ENCODE peak calls at places on chromosomes 6 and 20, in five cellular contexts. One of them, this sample, is unnamed.

GRCh38 chr6:89260832-89261231 is 43.7 kb upstream of the GABRR1 start:
- DNase-seq in HCT116: no peak
- DNase-seq in ovary: no peak
- DNase-seq in B cell: no peak
- DNase-seq in AG04449: no peak
- DNase-seq in this sample: no peak

GRCh38 chr6:165850434-165851019 is 187.5 kb upstream of the PDE10A start:
- DNase-seq in ovary: peak; percentile 82
- DNase-seq in B cell: peak; percentile 60
- DNase-seq in AG04449: no peak
- DNase-seq in HCT116: peak; percentile 12
- DNase-seq in this sample: peak; percentile 34

GRCh38 chr6:15247750-15248450 is 2.0 kb downstream of the JARID2 start:
- DNase-seq in B cell: peak; percentile 82
- DNase-seq in ovary: peak; percentile 57
- DNase-seq in HCT116: no peak
- DNase-seq in AG04449: no peak
- DNase-seq in this sample: peak; percentile 19

GRCh38 chr6:89597988-89598387 is 40.6 kb downstream of the LYRM2 start:
- DNase-seq in AG04449: no peak
- DNase-seq in ovary: no peak
- DNase-seq in B cell: no peak
- DNase-seq in HCT116: no peak
- DNase-seq in this sample: no peak

GRCh38 chr6:78947529-78947928 is 80.2 kb downstream of the IRAK1BP1 start:
- DNase-seq in ovary: no peak
- DNase-seq in HCT116: no peak
- DNase-seq in B cell: no peak
- DNase-seq in AG04449: peak; percentile 2
- DNase-seq in this sample: no peak

GRCh38 chr6:130306377-130306776 is 59.4 kb upstream of the TMEM200A start:
- DNase-seq in HCT116: no peak
- DNase-seq in AG04449: no peak
- DNase-seq in ovary: no peak
- DNase-seq in B cell: no peak
- DNase-seq in this sample: no peak

GRCh38 chr6:17884501-17885039 is 102.9 kb downstream of the KIF13A start:
- DNase-seq in HCT116: no peak
- DNase-seq in B cell: peak; percentile 3
- DNase-seq in AG04449: no peak
- DNase-seq in ovary: no peak
- DNase-seq in this sample: no peak

GRCh38 chr6:74507649-74508048 is 698.2 kb downstream of the COL12A1 start:
- DNase-seq in B cell: no peak
- DNase-seq in AG04449: no peak
- DNase-seq in ovary: no peak
- DNase-seq in HCT116: no peak
- DNase-seq in this sample: no peak

GRCh38 chr6:8131265-8131897 is 29.0 kb upstream of the EEF1E1 start:
- DNase-seq in AG04449: no peak
- DNase-seq in B cell: peak; percentile 21
- DNase-seq in ovary: peak; percentile 24
- DNase-seq in HCT116: peak; percentile 61
- DNase-seq in this sample: peak; percentile 5

GRCh38 chr6:113876654-113877053 is 19.5 kb downstream of the MARCKS start:
- DNase-seq in ovary: no peak
- DNase-seq in AG04449: no peak
- DNase-seq in B cell: no peak
- DNase-seq in HCT116: no peak
- DNase-seq in this sample: no peak

GRCh38 chr6:10514049-10514780 is 6.9 kb upstream of the GCNT2 start:
- DNase-seq in B cell: no peak
- DNase-seq in HCT116: no peak
- DNase-seq in AG04449: no peak
- DNase-seq in ovary: no peak
- DNase-seq in this sample: no peak

GRCh38 chr6:1475169-1475568 is 85.8 kb downstream of the FOXF2 start:
- DNase-seq in AG04449: no peak
- DNase-seq in ovary: no peak
- DNase-seq in B cell: no peak
- DNase-seq in HCT116: no peak
- DNase-seq in this sample: no peak

GRCh38 chr20:58691773-58692578 is 624 bp upstream of the NPEPL1 start:
- DNase-seq in B cell: peak; percentile 13
- DNase-seq in AG04449: no peak
- DNase-seq in ovary: peak; percentile 70
- DNase-seq in HCT116: no peak
- DNase-seq in this sample: no peak

GRCh38 chr6:56757585-56757984 is 114.9 kb upstream of the DST start:
- DNase-seq in AG04449: no peak
- DNase-seq in B cell: no peak
- DNase-seq in HCT116: no peak
- DNase-seq in ovary: no peak
- DNase-seq in this sample: no peak

GRCh38 chr20:62451156-62451767 is 23.9 kb upstream of the RBBP8NL start:
- DNase-seq in ovary: no peak
- DNase-seq in B cell: no peak
- DNase-seq in AG04449: no peak
- DNase-seq in HCT116: no peak
- DNase-seq in this sample: no peak

GRCh38 chr20:20173269-20173668 is 120.9 kb downstream of the CFAP61 start:
- DNase-seq in B cell: no peak
- DNase-seq in ovary: no peak
- DNase-seq in HCT116: no peak
- DNase-seq in AG04449: no peak
- DNase-seq in this sample: no peak

GRCh38 chr20:20174089-20174835 is 121.9 kb downstream of the CFAP61 start:
- DNase-seq in ovary: no peak
- DNase-seq in HCT116: no peak
- DNase-seq in AG04449: no peak
- DNase-seq in B cell: no peak
- DNase-seq in this sample: no peak
- TF ChIP-seq CTCF in ovary: no peak
- TF ChIP-seq CTCF in HCT116: peak; percentile 35
- TF ChIP-seq CTCF in AG04449: no peak
- TF ChIP-seq CTCF in B cell: no peak
- TF ChIP-seq CTCF in this sample: no peak

GRCh38 chr6:168714547-168715260 is 273.7 kb downstream of the SMOC2 start:
- DNase-seq in HCT116: no peak
- DNase-seq in ovary: no peak
- DNase-seq in AG04449: no peak
- DNase-seq in B cell: no peak
- DNase-seq in this sample: no peak

GRCh38 chr6:168717491-168717890 is 276.5 kb downstream of the SMOC2 start:
- DNase-seq in HCT116: no peak
- DNase-seq in B cell: no peak
- DNase-seq in ovary: no peak
- DNase-seq in AG04449: no peak
- DNase-seq in this sample: no peak

GRCh38 chr6:168716581-168716980 is 275.6 kb downstream of the SMOC2 start:
- DNase-seq in AG04449: no peak
- DNase-seq in ovary: no peak
- DNase-seq in B cell: no peak
- DNase-seq in HCT116: no peak
- DNase-seq in this sample: no peak

GRCh38 chr6:168713839-168714238 is 272.9 kb downstream of the SMOC2 start:
- DNase-seq in ovary: no peak
- DNase-seq in HCT116: peak; percentile 49
- DNase-seq in AG04449: no peak
- DNase-seq in B cell: no peak
- DNase-seq in this sample: no peak

DNA sequence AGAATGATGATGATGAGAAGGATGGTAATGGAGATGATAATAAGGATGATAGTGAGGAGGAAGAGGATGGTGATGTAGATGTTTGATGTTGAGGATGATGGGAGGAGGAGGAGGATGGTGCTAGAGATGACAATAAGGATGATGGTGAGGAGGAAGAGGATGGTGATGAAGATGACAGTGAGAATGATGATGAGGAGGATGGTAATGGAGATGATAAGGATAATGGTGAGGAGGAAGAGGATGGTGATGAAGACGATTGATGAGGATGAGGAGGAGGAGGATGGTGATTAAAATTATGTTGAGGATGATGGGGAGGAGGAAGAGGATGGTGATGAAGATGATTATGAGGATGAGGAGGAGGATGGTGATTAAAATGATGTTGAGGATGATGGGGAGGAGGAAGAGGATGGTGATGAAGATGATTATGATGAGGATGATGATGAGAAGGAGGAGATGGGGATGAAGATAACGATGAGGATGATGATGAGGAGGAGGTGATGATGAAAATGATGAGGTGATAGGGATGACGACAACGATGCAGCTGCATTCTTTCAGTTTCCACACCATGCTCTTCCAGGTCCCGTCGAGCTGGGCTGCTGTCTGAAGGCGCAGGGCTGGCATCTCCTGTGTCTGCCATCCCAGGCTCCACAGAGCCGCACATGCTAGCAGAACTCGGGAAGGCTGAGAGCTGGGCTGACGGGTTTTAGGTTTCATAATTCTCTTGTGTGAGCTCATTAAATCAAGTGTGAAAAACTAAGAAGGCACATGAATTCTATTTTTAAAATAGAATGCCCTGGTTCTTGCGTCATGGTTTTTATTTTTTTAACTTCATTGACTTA is 274.9 kb downstream of the SMOC2 start:
- DNase-seq in HCT116: no peak
- DNase-seq in ovary: no peak
- DNase-seq in AG04449: no peak
- DNase-seq in B cell: no peak
- DNase-seq in this sample: no peak
- TF ChIP-seq CTCF in HCT116: no peak
- TF ChIP-seq CTCF in ovary: no peak
- TF ChIP-seq CTCF in AG04449: no peak
- TF ChIP-seq CTCF in B cell: peak; percentile 18
- TF ChIP-seq CTCF in this sample: no peak

GRCh38 chr20:48544402-48545333 is 283.1 kb downstream of the PREX1 start:
- DNase-seq in HCT116: no peak
- DNase-seq in B cell: no peak
- DNase-seq in AG04449: no peak
- DNase-seq in ovary: no peak
- DNase-seq in this sample: no peak
- TF ChIP-seq CTCF in HCT116: no peak
- TF ChIP-seq CTCF in B cell: no peak
- TF ChIP-seq CTCF in AG04449: no peak
- TF ChIP-seq CTCF in ovary: no peak
- TF ChIP-seq CTCF in this sample: no peak

GRCh38 chr6:97218912-97219311 is 64.1 kb downstream of the MMS22L start:
- DNase-seq in B cell: no peak
- DNase-seq in HCT116: no peak
- DNase-seq in AG04449: no peak
- DNase-seq in ovary: no peak
- DNase-seq in this sample: no peak

DNA sequence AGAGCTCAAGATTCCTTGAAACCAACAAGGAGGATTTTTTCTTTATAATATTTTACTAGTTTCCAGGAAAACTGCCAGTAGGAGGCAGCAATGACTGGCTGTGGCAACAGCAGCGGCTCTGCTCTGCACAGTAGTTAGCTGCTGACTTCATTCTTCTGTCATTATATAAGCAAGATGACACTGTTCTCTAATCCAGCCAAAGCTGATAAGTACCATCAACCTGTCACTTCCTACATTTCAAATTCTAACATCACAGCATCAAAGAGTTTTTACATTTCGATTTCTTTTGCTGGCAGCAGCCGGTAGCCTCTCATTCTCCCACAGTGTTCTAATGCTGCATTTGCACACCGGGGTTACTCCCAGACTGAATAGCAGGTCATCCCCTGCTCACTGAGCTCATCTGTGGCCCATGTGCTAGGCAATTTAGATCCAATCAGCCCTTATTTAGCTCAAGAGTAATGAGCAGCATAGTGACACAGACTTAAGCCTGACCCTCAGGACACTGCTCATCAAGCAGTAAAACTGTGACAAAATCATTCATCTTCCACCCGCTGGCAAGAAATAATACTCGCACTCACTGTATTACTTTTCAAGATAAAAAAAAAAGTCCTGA is 67.8 kb downstream of the MMS22L start:
- DNase-seq in B cell: peak; percentile 3
- DNase-seq in AG04449: peak; percentile 26
- DNase-seq in ovary: no peak
- DNase-seq in HCT116: peak; percentile 12
- DNase-seq in this sample: no peak
- TF ChIP-seq CTCF in B cell: no peak
- TF ChIP-seq CTCF in AG04449: peak; percentile 56
- TF ChIP-seq CTCF in ovary: no peak
- TF ChIP-seq CTCF in HCT116: peak; percentile 41
- TF ChIP-seq CTCF in this sample: no peak

GRCh38 chr6:137589067-137589848 is 95.1 kb upstream of the OLIG3 start:
- DNase-seq in ovary: no peak
- DNase-seq in AG04449: no peak
- DNase-seq in HCT116: peak; percentile 57
- DNase-seq in B cell: peak; percentile 33
- DNase-seq in this sample: peak; percentile 16
- TF ChIP-seq CTCF in ovary: no peak
- TF ChIP-seq CTCF in AG04449: peak; percentile 39
- TF ChIP-seq CTCF in HCT116: peak; percentile 80
- TF ChIP-seq CTCF in B cell: peak; percentile 52
- TF ChIP-seq CTCF in this sample: peak; percentile 67

GRCh38 chr20:57287007-57287810 is 20.8 kb upstream of the BMP7 start:
- DNase-seq in AG04449: no peak
- DNase-seq in ovary: no peak
- DNase-seq in HCT116: no peak
- DNase-seq in B cell: no peak
- DNase-seq in this sample: no peak
- TF ChIP-seq CTCF in AG04449: no peak
- TF ChIP-seq CTCF in ovary: no peak
- TF ChIP-seq CTCF in HCT116: no peak
- TF ChIP-seq CTCF in B cell: no peak
- TF ChIP-seq CTCF in this sample: no peak

DNA sequence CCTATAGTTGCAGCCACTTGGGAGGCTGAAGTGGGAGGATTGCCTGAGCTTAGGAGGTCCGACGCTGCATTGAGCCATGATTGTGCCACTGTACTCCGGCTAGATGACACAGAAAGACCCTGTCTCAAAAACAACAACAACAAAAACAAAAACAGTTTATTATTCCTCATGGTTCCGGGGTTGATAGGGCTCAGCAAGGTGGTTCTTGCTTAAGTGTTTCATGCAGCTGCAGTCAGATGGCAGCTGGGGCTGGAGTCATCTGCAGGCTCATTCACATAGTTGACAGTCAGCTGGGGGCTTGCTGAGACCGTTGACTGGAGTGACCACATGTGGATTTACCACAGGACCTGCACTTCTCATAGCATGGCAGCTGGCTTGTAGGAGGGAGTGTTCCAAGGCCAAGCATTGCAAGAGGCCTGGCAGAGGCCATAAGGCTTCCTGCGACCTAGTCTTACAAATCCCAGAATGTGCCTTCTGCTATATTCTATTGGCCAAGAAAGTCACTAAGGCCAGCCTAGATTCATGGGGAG is 28.9 kb upstream of the NNAT start:
- DNase-seq in B cell: no peak
- DNase-seq in HCT116: no peak
- DNase-seq in ovary: no peak
- DNase-seq in AG04449: no peak
- DNase-seq in this sample: no peak
- TF ChIP-seq CTCF in B cell: no peak
- TF ChIP-seq CTCF in HCT116: no peak
- TF ChIP-seq CTCF in ovary: no peak
- TF ChIP-seq CTCF in AG04449: no peak
- TF ChIP-seq CTCF in this sample: no peak

This sample was measured in CD4-positive, alpha-beta T cell.